ENCODE peak calls at places on chromosomes 13 and 19, in six cellular contexts. One of them, this sample, is unnamed.

GRCh38 chr19:7833225-7834156 is 3.5 kb downstream of the EVI5L start:
- DNase-seq in nephron progenitor cell: no peak
- DNase-seq in GM03348: peak; percentile 75
- DNase-seq in non-pigmented ciliary epithelial cell: no peak
- DNase-seq in COR-L47: no peak
- DNase-seq in Caco-2: no peak
- DNase-seq in this sample: no peak

GRCh38 chr13:44271031-44271433 is 102.6 kb upstream of the SERP2 start:
- DNase-seq in nephron progenitor cell: no peak
- DNase-seq in GM03348: no peak
- DNase-seq in non-pigmented ciliary epithelial cell: no peak
- DNase-seq in COR-L47: no peak
- DNase-seq in Caco-2: no peak
- DNase-seq in this sample: peak; percentile 22

GRCh38 chr19:16013181-16013850 is 63.0 kb upstream of the TPM4 start:
- DNase-seq in nephron progenitor cell: no peak
- DNase-seq in GM03348: no peak
- DNase-seq in non-pigmented ciliary epithelial cell: no peak
- DNase-seq in COR-L47: no peak
- DNase-seq in Caco-2: no peak
- DNase-seq in this sample: no peak

GRCh38 chr13:34942732-34943674 is 933 bp downstream of the NBEA start:
- DNase-seq in nephron progenitor cell: peak; percentile 61
- DNase-seq in GM03348: peak; percentile 25
- DNase-seq in non-pigmented ciliary epithelial cell: no peak
- DNase-seq in COR-L47: peak; percentile 75
- DNase-seq in Caco-2: no peak
- DNase-seq in this sample: peak; percentile 5

GRCh38 chr13:75359266-75359665 is 122.7 kb downstream of the TBC1D4 start:
- DNase-seq in nephron progenitor cell: no peak
- DNase-seq in GM03348: peak; percentile 82
- DNase-seq in non-pigmented ciliary epithelial cell: peak; percentile 84
- DNase-seq in COR-L47: no peak
- DNase-seq in Caco-2: no peak
- DNase-seq in this sample: peak; percentile 81

GRCh38 chr19:18225702-18226468 is at the start of gene PDE4C:
- DNase-seq in nephron progenitor cell: peak; percentile 53
- DNase-seq in GM03348: no peak
- DNase-seq in non-pigmented ciliary epithelial cell: no peak
- DNase-seq in COR-L47: no peak
- DNase-seq in Caco-2: no peak
- DNase-seq in this sample: no peak

GRCh38 chr19:10603084-10603872 is 16.2 kb upstream of the AP1M2 start:
- DNase-seq in nephron progenitor cell: peak; percentile 33
- DNase-seq in GM03348: peak; percentile 69
- DNase-seq in non-pigmented ciliary epithelial cell: no peak
- DNase-seq in COR-L47: no peak
- DNase-seq in Caco-2: no peak
- DNase-seq in this sample: peak; percentile 55

GRCh38 chr19:45323671-45324081 is 1.0 kb upstream of the CKM start:
- DNase-seq in nephron progenitor cell: peak; percentile 55
- DNase-seq in GM03348: peak; percentile 56
- DNase-seq in non-pigmented ciliary epithelial cell: no peak
- DNase-seq in COR-L47: no peak
- DNase-seq in Caco-2: no peak
- DNase-seq in this sample: no peak

GRCh38 chr19:50266896-50267295 is 62.3 kb downstream of the KCNC3 start:
- DNase-seq in nephron progenitor cell: peak; percentile 52
- DNase-seq in GM03348: no peak
- DNase-seq in non-pigmented ciliary epithelial cell: no peak
- DNase-seq in COR-L47: no peak
- DNase-seq in Caco-2: peak; percentile 26
- DNase-seq in this sample: no peak

GRCh38 chr19:13135068-13136062 is 14.8 kb downstream of the STX10 start:
- DNase-seq in nephron progenitor cell: no peak
- DNase-seq in GM03348: no peak
- DNase-seq in non-pigmented ciliary epithelial cell: no peak
- DNase-seq in COR-L47: no peak
- DNase-seq in Caco-2: no peak
- DNase-seq in this sample: no peak

GRCh38 chr19:2412449-2412848 is 14.9 kb downstream of the TIMM13 start:
- DNase-seq in nephron progenitor cell: no peak
- DNase-seq in GM03348: no peak
- DNase-seq in non-pigmented ciliary epithelial cell: no peak
- DNase-seq in COR-L47: no peak
- DNase-seq in Caco-2: no peak
- DNase-seq in this sample: no peak

GRCh38 chr19:4365341-4365740 is 22.0 kb downstream of the MPND start:
- DNase-seq in nephron progenitor cell: no peak
- DNase-seq in GM03348: no peak
- DNase-seq in non-pigmented ciliary epithelial cell: no peak
- DNase-seq in COR-L47: no peak
- DNase-seq in Caco-2: no peak
- DNase-seq in this sample: peak; percentile 6

GRCh38 chr19:7255119-7255518 is 39.1 kb downstream of the INSR start:
- DNase-seq in nephron progenitor cell: no peak
- DNase-seq in GM03348: no peak
- DNase-seq in non-pigmented ciliary epithelial cell: no peak
- DNase-seq in COR-L47: no peak
- DNase-seq in Caco-2: no peak
- DNase-seq in this sample: no peak

GRCh38 chr13:109989686-109990085 is 203.3 kb upstream of the IRS2 start:
- DNase-seq in nephron progenitor cell: no peak
- DNase-seq in GM03348: peak; percentile 46
- DNase-seq in non-pigmented ciliary epithelial cell: no peak
- DNase-seq in COR-L47: no peak
- DNase-seq in Caco-2: no peak
- DNase-seq in this sample: peak; percentile 40

GRCh38 chr13:38697197-38697596 is 10.3 kb downstream of the FREM2 start:
- DNase-seq in nephron progenitor cell: no peak
- DNase-seq in GM03348: no peak
- DNase-seq in non-pigmented ciliary epithelial cell: no peak
- DNase-seq in COR-L47: no peak
- DNase-seq in Caco-2: no peak
- DNase-seq in this sample: no peak

GRCh38 chr13:40776681-40777165 is 5.7 kb upstream of the MRPS31 start:
- DNase-seq in nephron progenitor cell: no peak
- DNase-seq in GM03348: no peak
- DNase-seq in non-pigmented ciliary epithelial cell: no peak
- DNase-seq in COR-L47: no peak
- DNase-seq in Caco-2: no peak
- DNase-seq in this sample: no peak

GRCh38 chr13:40550130-40550529 is 116.3 kb downstream of the FOXO1 start:
- DNase-seq in nephron progenitor cell: no peak
- DNase-seq in GM03348: no peak
- DNase-seq in non-pigmented ciliary epithelial cell: no peak
- DNase-seq in COR-L47: no peak
- DNase-seq in Caco-2: no peak
- DNase-seq in this sample: no peak

GRCh38 chr13:75384881-75385707 is 96.9 kb downstream of the TBC1D4 start:
- DNase-seq in nephron progenitor cell: no peak
- DNase-seq in GM03348: no peak
- DNase-seq in non-pigmented ciliary epithelial cell: no peak
- DNase-seq in COR-L47: peak; percentile 59
- DNase-seq in Caco-2: peak; percentile 70
- DNase-seq in this sample: no peak

GRCh38 chr13:26847281-26847680 is 86.7 kb upstream of the GPR12 start:
- DNase-seq in nephron progenitor cell: no peak
- DNase-seq in GM03348: no peak
- DNase-seq in non-pigmented ciliary epithelial cell: no peak
- DNase-seq in COR-L47: no peak
- DNase-seq in Caco-2: no peak
- DNase-seq in this sample: no peak

GRCh38 chr19:49544154-49544553 is 16.4 kb downstream of the RCN3 start:
- DNase-seq in nephron progenitor cell: no peak
- DNase-seq in GM03348: no peak
- DNase-seq in non-pigmented ciliary epithelial cell: no peak
- DNase-seq in COR-L47: no peak
- DNase-seq in Caco-2: no peak
- DNase-seq in this sample: no peak

GRCh38 chr19:46271488-46272197 is 25.2 kb upstream of the HIF3A start:
- DNase-seq in nephron progenitor cell: no peak
- DNase-seq in GM03348: peak; percentile 78
- DNase-seq in non-pigmented ciliary epithelial cell: peak; percentile 93
- DNase-seq in COR-L47: no peak
- DNase-seq in Caco-2: no peak
- DNase-seq in this sample: peak; percentile 54